ENCODE peak calls at places on chromosomes 7 and 10, in five cellular contexts. Z is GM13977, T is astrocyte of the spinal cord, E is tibial nerve, K is mesothelial cell of epicardium. B is an unnamed sample.
A peak's percentile ranks its signal among the peaks of the same experiment; 100 is the strongest.

GRCh38 chr10:118543714-118544400 is 51.6 kb downstream of the PRLHR start:
- DNase-seq in T (peak; percentile 7), Z (peak; percentile 37), K (no peak), E (no peak), B (no peak)

GRCh38 chr10:52883996-52884871 is 111.7 kb upstream of the MBL2 start:
- DNase-seq in Z (peak; percentile 70), T (peak; percentile 71), K (peak; percentile 72), E (no peak), B (no peak)

GRCh38 chr10:1047937-1048336 is 982 bp downstream of the IDI1 start:
- DNase-seq in T (no peak), K (no peak), Z (no peak), E (no peak), B (no peak)

GRCh38 chr7:27185013-27185707 is at the start of gene HOXA11:
- DNase-seq in T (no peak), K (peak; percentile 39), Z (no peak), E (peak; percentile 71), B (no peak)

GRCh38 chr10:54800677-54801480 is at the start of gene PCDH15:
- DNase-seq in K (peak; percentile 40), T (peak; percentile 35), E (no peak), Z (peak; percentile 4), B (no peak)

GRCh38 chr7:132636581-132636980 is 60.3 kb upstream of the PLXNA4 start:
- DNase-seq in Z (no peak), T (no peak), K (no peak), E (no peak), B (no peak)

GRCh38 chr7:115230882-115231508 is 309.1 kb downstream of the MDFIC start:
- DNase-seq in T (peak; percentile 98), K (no peak), Z (no peak), E (no peak), B (no peak)

GRCh38 chr10:7233259-7233991 is 177.4 kb downstream of the SFMBT2 start:
- DNase-seq in E (no peak), Z (no peak), K (no peak), T (no peak), B (no peak)

GRCh38 chr7:139159900-139160675 is 50.6 kb upstream of the ZC3HAV1 start:
- DNase-seq in E (no peak), K (no peak), T (no peak), Z (no peak), B (no peak)

GRCh38 chr7:76191783-76192240 is 9.9 kb upstream of the SRRM3 start:
- DNase-seq in K (no peak), Z (no peak), E (no peak), T (peak; percentile 22), B (no peak)

GRCh38 chr10:10332786-10333185 is 684.9 kb upstream of the CELF2 start:
- DNase-seq in T (no peak), E (no peak), K (no peak), Z (peak; percentile 11), B (no peak)

GRCh38 chr7:17184805-17185689 is 113.4 kb upstream of the AHR start:
- DNase-seq in K (no peak), T (peak; percentile 12), Z (no peak), E (no peak), B (no peak)

GRCh38 chr7:45579386-45579785 is 5.2 kb downstream of the ADCY1 start:
- DNase-seq in T (no peak), K (no peak), E (no peak), Z (no peak), B (no peak)

GRCh38 chr7:45581271-45581780 is 7.2 kb downstream of the ADCY1 start:
- DNase-seq in T (no peak), E (no peak), K (no peak), Z (no peak), B (no peak)

GRCh38 chr7:45582136-45582742 is 8.1 kb downstream of the ADCY1 start:
- DNase-seq in E (no peak), T (no peak), K (no peak), Z (no peak), B (no peak)

GRCh38 chr7:45578467-45578866 is 4.3 kb downstream of the ADCY1 start:
- DNase-seq in E (no peak), K (no peak), Z (no peak), T (no peak), B (no peak)

GRCh38 chr7:45580053-45580872 is 6.1 kb downstream of the ADCY1 start:
- DNase-seq in T (no peak), K (no peak), E (no peak), Z (no peak), B (no peak)
- TF ChIP-seq CTCF in T (peak; percentile 48), K (peak; percentile 34), E (no peak), Z (peak; percentile 42), B (no peak)

GRCh38 chr10:79382491-79382941 is 35.2 kb downstream of the PPIF start:
- DNase-seq in K (peak; percentile 37), T (no peak), E (no peak), Z (no peak), B (peak; percentile 7)
- TF ChIP-seq CTCF in K (no peak), T (no peak), E (no peak), Z (no peak), B (no peak)

GRCh38 chr10:67666416-67667043 is 29.5 kb downstream of the CTNNA3 start:
- DNase-seq in Z (peak; percentile 13), T (peak; percentile 29), K (no peak), E (no peak), B (no peak)
- TF ChIP-seq CTCF in Z (peak; percentile 47), T (peak; percentile 48), K (peak; percentile 56), E (peak; percentile 48), B (no peak)

GRCh38 chr7:33108931-33109757 is at the start of gene RP9:
- DNase-seq in E (peak; percentile 20), K (peak; percentile 86), Z (peak; percentile 89), T (peak; percentile 67), B (peak; percentile 84)
- TF ChIP-seq CTCF in E (peak; percentile 79), K (peak; percentile 53), Z (peak; percentile 81), T (peak; percentile 36), B (no peak)

GRCh38 chr10:100636848-100637553 is 101.3 kb downstream of the HIF1AN start:
- DNase-seq in T (no peak), Z (no peak), E (no peak), K (no peak), B (no peak)

GRCh38 chr10:100632027-100632426 is 96.3 kb downstream of the HIF1AN start:
- DNase-seq in T (no peak), K (no peak), E (no peak), Z (no peak), B (no peak)

GRCh38 chr10:100634034-100634433 is 98.3 kb downstream of the HIF1AN start:
- DNase-seq in E (no peak), Z (no peak), K (no peak), T (no peak), B (no peak)

GRCh38 chr10:100642295-100642994 is 102.9 kb upstream of the PAX2 start:
- DNase-seq in K (no peak), T (no peak), Z (no peak), E (no peak), B (no peak)

GRCh38 chr10:100637785-100638184 is 102.0 kb downstream of the HIF1AN start:
- DNase-seq in E (no peak), K (no peak), T (no peak), Z (no peak), B (no peak)
- TF ChIP-seq CTCF in E (no peak), K (peak; percentile 55), T (peak; percentile 61), Z (peak; percentile 34), B (no peak)

GRCh38 chr10:114017873-114018272 is 25.8 kb upstream of the ADRB1 start:
- DNase-seq in Z (no peak), K (no peak), E (no peak), T (no peak), B (no peak)
- TF ChIP-seq CTCF in Z (no peak), K (no peak), E (no peak), T (no peak), B (no peak)

DNA sequence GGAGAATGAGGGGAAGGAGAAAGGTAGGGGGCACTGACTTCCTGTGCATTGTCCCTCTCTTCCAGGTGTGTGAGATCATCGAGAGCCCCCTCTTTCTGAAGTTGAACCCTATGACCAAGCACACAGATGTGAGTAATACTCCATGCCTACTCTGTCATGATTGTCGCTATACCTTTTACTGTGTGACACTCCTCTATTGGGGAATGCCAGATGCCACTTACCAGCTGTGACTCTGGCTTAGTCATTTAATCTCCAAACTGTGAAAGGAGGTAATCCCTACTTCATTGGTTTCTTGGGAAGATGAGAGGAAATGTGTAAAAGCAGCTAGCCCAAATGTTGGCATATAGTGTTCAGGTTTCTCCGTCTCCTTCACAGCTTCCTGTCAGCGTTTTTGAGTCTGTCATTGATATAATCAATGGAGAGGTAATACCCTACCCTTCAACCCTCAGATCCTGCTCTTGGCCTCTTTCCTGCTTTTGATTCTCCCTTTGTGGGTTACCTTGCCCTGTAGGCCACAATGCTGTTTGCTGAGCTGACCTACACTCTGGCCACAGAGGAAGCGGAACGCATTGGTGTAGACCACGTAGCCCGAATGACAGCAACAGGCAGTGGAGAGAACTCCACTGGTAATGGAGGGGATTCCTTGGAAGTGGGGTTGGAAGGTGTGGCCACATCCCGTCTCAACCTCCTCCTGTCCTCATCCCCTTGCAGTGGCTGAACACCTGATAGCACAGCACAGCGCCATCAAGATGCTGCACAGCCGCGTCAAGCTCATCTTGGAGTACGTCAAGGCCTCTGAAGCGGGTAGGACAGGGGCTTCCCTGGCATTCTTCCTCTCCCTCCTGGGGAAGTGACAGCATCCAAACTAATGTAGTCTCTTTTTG is 2.0 kb downstream of the COPS6 start:
- DNase-seq in E (no peak), K (no peak), T (no peak), Z (no peak), B (no peak)
- TF ChIP-seq CTCF in E (no peak), K (no peak), T (no peak), Z (no peak), B (no peak)

GRCh38 chr10:112721080-112721698 is 228.9 kb upstream of the TCF7L2 start:
- DNase-seq in E (no peak), T (peak; percentile 42), K (no peak), Z (peak; percentile 43), B (no peak)
- TF ChIP-seq CTCF in E (peak; percentile 29), T (peak; percentile 64), K (peak; percentile 22), Z (peak; percentile 40), B (no peak)

DNA sequence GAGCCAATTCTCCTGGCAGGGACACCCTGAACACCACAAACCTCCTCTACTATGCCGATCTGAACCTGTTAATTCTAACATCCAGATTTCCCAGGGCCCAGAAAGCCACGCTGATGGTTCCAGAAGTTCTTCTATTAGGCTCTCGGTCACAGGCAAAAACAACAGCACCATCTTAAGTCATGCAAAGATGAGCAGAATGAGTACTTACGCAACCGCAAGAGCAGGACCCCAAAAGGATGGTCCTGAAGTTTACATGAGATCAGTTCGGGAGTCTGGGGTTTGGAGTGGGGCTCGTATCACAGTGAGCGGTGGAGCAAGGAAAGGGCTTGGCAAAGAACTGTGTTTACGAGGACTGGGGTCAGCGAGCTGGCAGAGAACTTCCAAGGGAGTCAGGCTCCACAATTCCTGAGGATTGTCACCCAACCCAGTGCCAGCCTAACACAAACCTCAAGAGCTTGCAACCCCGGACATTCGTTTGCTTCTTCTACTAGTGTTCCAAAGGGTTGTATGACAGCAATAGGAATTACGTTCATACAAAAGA is 532.6 kb downstream of the TNS3 start:
- DNase-seq in Z (no peak), E (no peak), T (no peak), K (no peak), B (no peak)
- TF ChIP-seq CTCF in Z (no peak), E (no peak), T (no peak), K (no peak), B (no peak)